ENCODE peak calls at places on chromosome 1, in four cellular contexts. D is mucosa of descending colon; I is SK-N-SH; Q is CD8-positive, alpha-beta T cell. E is an unnamed sample.

GRCh38 chr1:7422081-7422480 is 349.0 kb upstream of the VAMP3 start:
- DNase-seq in D (no peak), I (no peak), Q (no peak), E (no peak)

GRCh38 chr1:162541619-162542141 is 19.8 kb upstream of the UAP1 start:
- DNase-seq in D (peak), I (no peak), Q (no peak), E (no peak)

GRCh38 chr1:174965006-174965971 is 34.5 kb upstream of the CACYBP start:
- DNase-seq in D (peak), I (no peak), Q (no peak), E (no peak)

GRCh38 chr1:2258996-2259395 is 30.9 kb downstream of the SKI start:
- DNase-seq in D (no peak), I (no peak), Q (peak), E (no peak)

GRCh38 chr1:66346057-66346795 is 187.7 kb upstream of the SGIP1 start:
- DNase-seq in D (no peak), I (no peak), Q (no peak), E (no peak)

GRCh38 chr1:111603979-111604378 is 15.6 kb upstream of the RAP1A start:
- DNase-seq in D (peak), I (no peak), Q (peak), E (no peak)

GRCh38 chr1:221735976-221736375 is 5.9 kb downstream of the DUSP10 start:
- DNase-seq in D (no peak), I (no peak), Q (no peak), E (no peak)

GRCh38 chr1:79568411-79568810 is 561.9 kb upstream of the ADGRL4 start:
- DNase-seq in D (no peak), I (no peak), Q (no peak), E (no peak)

GRCh38 chr1:225596736-225597135 is 56.2 kb downstream of the ENAH start:
- DNase-seq in D (no peak), I (no peak), Q (no peak), E (no peak)

GRCh38 chr1:19597463-19598309 is 46.4 kb upstream of the NBL1 start:
- DNase-seq in D (peak), I (no peak), Q (peak), E (no peak)

GRCh38 chr1:27391511-27392095 is 819 bp upstream of the GPR3 start:
- DNase-seq in D (peak), I (no peak), Q (no peak), E (no peak)

GRCh38 chr1:213284626-213285025 is 233.6 kb downstream of the RPS6KC1 start:
- DNase-seq in D (no peak), I (no peak), Q (no peak), E (no peak)

GRCh38 chr1:241306125-241306790 is 50.7 kb downstream of the RGS7 start:
- DNase-seq in D (no peak), I (no peak), Q (no peak), E (no peak)

GRCh38 chr1:170377896-170378634 is 153.9 kb upstream of the GORAB start:
- DNase-seq in D (no peak), I (no peak), Q (no peak), E (no peak)

GRCh38 chr1:233140974-233141373 is 154.6 kb downstream of the PCNX2 start:
- DNase-seq in D (no peak), I (no peak), Q (no peak), E (no peak)

GRCh38 chr1:182200025-182200814 is 138.7 kb upstream of the ZNF648 start:
- DNase-seq in D (no peak), I (no peak), Q (no peak), E (no peak)

GRCh38 chr1:17023103-17023502 is 11.4 kb upstream of the ATP13A2 start:
- DNase-seq in D (no peak), I (no peak), Q (no peak), E (no peak)

GRCh38 chr1:17020502-17020901 is 8.8 kb upstream of the ATP13A2 start:
- DNase-seq in D (no peak), I (no peak), Q (no peak), E (no peak)

GRCh38 chr1:17024721-17025120 is 13.0 kb upstream of the ATP13A2 start:
- DNase-seq in D (no peak), I (no peak), Q (no peak), E (no peak)

GRCh38 chr1:17021896-17022295 is 10.2 kb upstream of the ATP13A2 start:
- DNase-seq in D (no peak), I (no peak), Q (no peak), E (no peak)

GRCh38 chr1:17023573-17023972 is 11.8 kb upstream of the ATP13A2 start:
- DNase-seq in D (no peak), I (no peak), Q (no peak), E (no peak)
- TF ChIP-seq CTCF in D (no peak), I (no peak), Q (no peak), E (no peak)

GRCh38 chr1:58997060-58997411 is 213.2 kb upstream of the JUN start:
- DNase-seq in D (no peak), I (no peak), Q (no peak), E (no peak)
- TF ChIP-seq CTCF in D (no peak), I (no peak), Q (no peak), E (no peak)

DNA sequence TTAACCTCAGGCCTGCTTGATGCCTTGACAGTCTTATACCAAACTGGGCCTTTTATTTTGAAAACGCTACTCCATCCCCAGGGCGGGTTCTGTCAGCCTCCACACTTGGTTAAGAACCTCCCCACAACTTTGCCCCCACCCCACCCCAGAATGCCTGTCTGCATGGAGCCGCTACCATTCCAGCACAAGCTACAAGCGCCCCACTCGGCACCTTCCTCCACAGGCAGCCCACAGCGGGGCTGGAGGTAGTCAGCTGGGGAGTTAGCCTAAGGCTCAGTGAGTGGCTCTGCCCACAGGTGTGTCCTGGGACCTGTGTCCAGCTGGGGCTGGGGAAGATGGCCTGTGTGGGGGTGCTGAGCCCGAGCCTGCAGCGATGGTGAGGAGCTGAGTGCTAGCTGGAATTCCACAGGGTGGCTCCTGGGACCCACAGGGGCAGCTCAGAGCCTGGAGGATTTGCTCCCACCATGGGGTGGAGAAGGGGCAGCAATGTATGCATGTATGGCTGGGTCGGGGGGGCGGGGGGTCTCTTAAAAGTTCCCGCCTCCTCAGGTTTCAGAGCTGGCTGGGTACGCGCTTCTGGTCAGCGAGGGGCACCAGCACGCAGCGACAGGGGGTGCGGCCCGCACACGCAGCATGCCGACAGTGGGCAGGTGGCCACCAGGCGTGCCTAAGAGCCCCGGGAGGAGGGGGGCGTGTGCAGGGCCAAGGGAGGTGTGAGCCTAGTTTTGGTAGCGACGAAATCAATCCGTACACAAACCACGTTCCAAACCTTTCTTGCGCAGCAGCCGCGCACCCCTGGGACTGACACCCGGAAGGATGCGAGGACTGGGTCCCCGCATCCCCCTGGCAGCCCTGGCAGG is 912 bp downstream of the ETNK2 start:
- DNase-seq in D (no peak), I (no peak), Q (no peak), E (no peak)
- TF ChIP-seq CTCF in D (no peak), I (no peak), Q (no peak), E (peak)

GRCh38 chr1:205528887-205529825 is 24.7 kb downstream of the CDK18 start:
- DNase-seq in D (peak), I (peak), Q (peak), E (peak)
- TF ChIP-seq CTCF in D (peak), I (peak), Q (peak), E (peak)

GRCh38 chr1:45014403-45015028 is 2.5 kb downstream of the UROD start:
- DNase-seq in D (peak), I (peak), Q (peak), E (peak)
- TF ChIP-seq CTCF in D (peak), I (peak), Q (peak), E (peak)

GRCh38 chr1:160942926-160943325 is 11.7 kb downstream of the ITLN2 start:
- DNase-seq in D (no peak), I (no peak), Q (no peak), E (no peak)
- TF ChIP-seq CTCF in D (no peak), I (no peak), Q (no peak), E (no peak)

DNA sequence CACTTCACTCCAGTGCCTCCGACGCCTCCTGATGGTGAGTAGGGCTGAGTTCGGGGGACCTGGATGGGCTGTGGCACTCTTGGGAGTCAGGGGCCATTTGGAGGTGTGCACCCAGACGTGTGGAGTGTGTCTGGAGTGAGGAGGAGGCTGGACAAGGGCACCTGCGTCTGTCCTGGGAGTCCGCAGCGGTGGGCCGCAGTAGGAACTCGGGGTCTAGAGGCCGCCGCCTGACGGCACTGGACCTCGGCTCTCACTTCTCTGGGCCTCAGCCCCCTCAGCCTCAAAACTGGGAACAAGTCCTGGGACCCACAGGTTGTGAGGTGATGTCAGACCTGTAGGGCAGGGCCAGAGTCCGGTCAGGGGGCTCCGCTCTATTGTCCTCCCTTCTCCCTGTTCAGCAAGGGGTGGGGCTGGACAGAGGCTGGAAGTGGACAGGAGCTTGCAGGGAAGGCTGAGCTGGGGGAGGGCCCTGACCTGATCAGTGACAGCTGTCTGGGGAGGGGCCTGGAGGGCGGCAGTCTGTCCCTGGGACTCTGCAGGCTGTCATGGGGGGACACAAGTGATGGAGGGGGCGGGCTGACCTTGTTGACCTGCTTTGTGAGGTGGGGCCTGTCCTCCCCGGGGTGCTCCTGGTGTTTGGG is 15.5 kb downstream of the AGRN start:
- DNase-seq in D (no peak), I (no peak), Q (no peak), E (no peak)
- TF ChIP-seq CTCF in D (no peak), I (no peak), Q (no peak), E (no peak)